ENCODE peak calls at places on chromosomes 13 and 19, in nine cellular contexts. H is fibroblast of the aortic adventitia, X is left ventricle myocardium inferior, K is progenitor cell of endocrine pancreas, R is type B pancreatic cell, L is psoas muscle, V is AG09309, T is IMR-90, Q is glutamatergic neuron. P is an unnamed sample.

GRCh38 chr13:66543780-66544179 is 686.4 kb downstream of the PCDH9 start:
- DNase-seq in R (no peak), Q (no peak), V (no peak), T (no peak), X (no peak), K (no peak), L (no peak), H (no peak), P (no peak)

GRCh38 chr19:47229674-47230121 is 1.3 kb downstream of the BBC3 start:
- DNase-seq in L (no peak), H (peak), T (peak), K (no peak), V (no peak), R (no peak), X (no peak), Q (peak), P (peak)

GRCh38 chr13:77728265-77728966 is 30.9 kb downstream of the SLAIN1 start:
- DNase-seq in Q (no peak), L (no peak), H (no peak), K (no peak), X (no peak), V (no peak), T (no peak), R (no peak), P (no peak)

GRCh38 chr13:29369060-29369743 is 226.3 kb downstream of the SLC7A1 start:
- DNase-seq in T (peak), Q (no peak), V (no peak), K (no peak), L (no peak), R (no peak), X (no peak), H (peak), P (peak)

GRCh38 chr13:40344270-40345148 is 321.9 kb downstream of the FOXO1 start:
- DNase-seq in L (peak), K (no peak), R (no peak), H (peak), T (no peak), V (no peak), X (no peak), Q (no peak), P (no peak)

GRCh38 chr19:52336976-52337375 is 933 bp downstream of the ZNF610 start:
- DNase-seq in R (no peak), X (no peak), Q (peak), T (peak), H (peak), K (no peak), V (no peak), L (no peak), P (no peak)

GRCh38 chr13:35978607-35979316 is 152.4 kb downstream of the DCLK1 start:
- DNase-seq in X (no peak), T (peak), V (peak), R (no peak), K (peak), H (peak), L (no peak), Q (no peak), P (peak)

GRCh38 chr13:107003911-107004310 is 436.0 kb upstream of the ARGLU1 start:
- DNase-seq in L (no peak), K (no peak), X (no peak), Q (no peak), R (no peak), H (no peak), T (no peak), V (no peak), P (no peak)

GRCh38 chr19:49210108-49210900 is 52.7 kb downstream of the TRPM4 start:
- DNase-seq in K (peak), R (no peak), T (no peak), Q (peak), L (peak), X (no peak), H (no peak), V (no peak), P (peak)

GRCh38 chr13:79581870-79582315 is 100.9 kb downstream of the NDFIP2 start:
- DNase-seq in X (peak), R (no peak), K (no peak), H (peak), T (peak), L (peak), V (no peak), Q (peak), P (peak)

GRCh38 chr13:105971720-105972119 is 563.7 kb downstream of the EFNB2 start:
- DNase-seq in K (no peak), L (no peak), T (no peak), Q (no peak), V (no peak), X (no peak), R (no peak), H (no peak), P (no peak)

DNA sequence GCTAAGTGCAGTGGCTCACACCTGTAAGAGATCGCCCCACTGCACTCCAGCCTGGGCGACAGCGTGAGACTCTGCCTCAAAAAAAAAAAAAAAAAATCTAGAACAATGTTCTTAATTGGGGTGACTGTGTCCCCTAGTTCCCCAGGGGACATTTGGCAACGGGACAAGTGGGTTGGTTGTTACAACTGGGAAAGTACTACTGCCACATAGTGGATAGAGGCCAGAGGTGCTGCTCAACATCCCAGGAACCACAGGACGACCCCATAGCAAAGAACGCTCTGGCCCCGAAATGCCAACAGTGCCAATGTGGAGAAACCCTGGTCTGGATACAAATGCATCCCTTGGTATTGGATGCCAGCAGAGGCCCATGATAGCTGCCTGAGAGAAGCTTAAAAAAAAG is 11.8 kb downstream of the NLRP12 start:
- DNase-seq in H (no peak), K (no peak), X (no peak), T (no peak), Q (no peak), V (no peak), R (no peak), L (no peak), P (no peak)
- TF ChIP-seq CTCF in H (no peak), K (peak), X (no peak), T (no peak), Q (no peak), V (peak), R (peak), L (no peak), P (no peak)

DNA sequence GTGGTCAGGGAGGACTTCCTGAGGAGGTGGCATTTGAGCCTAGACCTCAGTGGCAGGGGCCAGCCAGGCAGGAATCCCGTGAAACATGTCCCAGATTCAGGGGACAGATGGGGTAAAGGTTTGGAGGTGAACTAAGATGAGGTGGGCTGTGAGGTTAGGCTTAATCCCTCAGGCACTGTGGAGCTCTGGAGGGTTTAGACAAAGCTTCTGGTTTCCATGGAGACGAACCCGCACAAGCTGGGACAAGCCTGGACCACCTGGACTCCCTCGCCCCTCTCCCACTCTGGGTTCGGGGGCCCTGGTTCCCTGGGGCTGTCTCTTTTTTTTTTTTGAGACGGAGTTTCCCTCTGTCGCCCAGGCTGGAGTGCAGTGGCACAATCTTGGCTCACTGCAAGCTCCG is 15.7 kb downstream of the TJP3 start:
- DNase-seq in Q (no peak), L (no peak), V (no peak), T (no peak), R (no peak), K (no peak), H (no peak), X (no peak), P (no peak)
- TF ChIP-seq CTCF in Q (no peak), L (no peak), V (no peak), T (no peak), R (no peak), K (no peak), H (no peak), X (no peak), P (no peak)

GRCh38 chr19:42831221-42832019 is 48.1 kb downstream of the PSG1 start:
- DNase-seq in X (no peak), L (no peak), H (no peak), T (no peak), R (no peak), K (no peak), Q (no peak), V (no peak), P (peak)
- TF ChIP-seq CTCF in X (no peak), L (no peak), H (no peak), T (no peak), R (no peak), K (no peak), Q (no peak), V (no peak), P (peak)

GRCh38 chr19:58055483-58055874 is 3.6 kb upstream of the ZNF135 start:
- DNase-seq in K (no peak), H (no peak), X (no peak), Q (no peak), V (no peak), R (no peak), L (no peak), T (no peak), P (no peak)
- TF ChIP-seq CTCF in K (no peak), H (no peak), X (no peak), Q (no peak), V (peak), R (no peak), L (no peak), T (no peak), P (no peak)

DNA sequence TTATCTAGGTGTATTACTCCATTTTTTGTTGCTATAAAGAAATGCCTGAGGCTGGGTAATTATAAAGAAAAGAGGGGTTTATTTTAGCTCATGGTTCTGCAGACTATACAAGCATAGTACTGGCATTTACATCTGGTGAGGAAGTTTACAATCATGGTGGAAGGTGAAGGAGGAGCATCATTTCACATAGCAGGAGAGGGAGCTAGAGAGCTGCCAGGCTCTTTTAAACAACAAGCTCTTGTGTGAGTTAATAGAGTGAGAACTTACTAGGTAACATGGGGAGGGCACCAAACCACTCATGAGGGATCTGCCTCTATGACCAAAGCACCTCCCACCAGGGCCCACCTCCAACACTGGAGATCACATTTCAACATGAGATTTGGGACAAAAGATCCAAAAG is 221.7 kb upstream of the GPC6 start:
- DNase-seq in T (peak), Q (no peak), L (no peak), K (no peak), X (no peak), V (peak), H (peak), R (no peak), P (peak)
- TF ChIP-seq CTCF in T (no peak), Q (no peak), L (no peak), K (no peak), X (no peak), V (peak), H (peak), R (peak), P (no peak)

DNA sequence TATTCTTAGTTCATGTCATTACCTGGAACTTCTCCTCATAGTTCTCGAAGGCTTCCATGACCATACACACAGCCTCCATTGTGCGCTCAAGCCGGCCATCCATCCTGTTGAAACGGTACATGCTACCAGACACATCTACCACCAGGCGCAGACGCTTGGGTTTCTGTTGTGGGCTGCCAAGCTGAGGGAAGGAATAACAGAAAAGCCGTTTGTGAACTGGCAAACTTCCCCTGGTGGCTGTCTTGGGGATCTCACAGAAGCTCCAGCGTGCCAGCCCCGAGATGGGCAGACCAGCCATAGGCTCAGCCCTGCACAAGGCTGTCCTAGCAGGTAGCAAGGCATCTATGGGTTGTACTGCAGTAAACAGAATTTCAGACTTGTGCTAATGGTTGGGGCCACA is 130.1 kb downstream of the RGCC start:
- DNase-seq in H (no peak), X (no peak), K (no peak), V (no peak), R (no peak), Q (no peak), L (no peak), T (no peak), P (no peak)
- TF ChIP-seq CTCF in H (no peak), X (no peak), K (no peak), V (no peak), R (peak), Q (peak), L (no peak), T (no peak), P (no peak)

P was measured in MCF 10A.